ENCODE peak calls at places on chromosomes 7 and 10, in seven cellular contexts. J, B, K, Z, P, O and T are unnamed samples.

GRCh38 chr7:45223728-45224630 is 66.4 kb downstream of the RAMP3 start:
- DNase-seq in J (no peak), B (no peak), K (no peak), Z (no peak), P (no peak), O (no peak), T (no peak)

GRCh38 chr10:69318997-69319727 is 40.9 kb downstream of the HK1 start:
- DNase-seq in J (peak), B (no peak), K (no peak), Z (no peak), P (peak), O (peak), T (no peak)

GRCh38 chr7:47485640-47486435 is 96.1 kb downstream of the TNS3 start:
- DNase-seq in J (peak), B (no peak), K (no peak), Z (no peak), P (no peak), O (no peak), T (no peak)

GRCh38 chr10:79390551-79391229 is 43.4 kb downstream of the PPIF start:
- DNase-seq in J (peak), B (no peak), K (no peak), Z (no peak), P (no peak), O (no peak), T (no peak)

GRCh38 chr7:90409667-90410066 is 6.4 kb downstream of the CLDN12 start:
- DNase-seq in J (no peak), B (no peak), K (no peak), Z (no peak), P (no peak), O (no peak), T (no peak)

GRCh38 chr7:46725136-46725535 is 804.1 kb upstream of the IGFBP3 start:
- DNase-seq in J (no peak), B (no peak), K (no peak), Z (no peak), P (no peak), O (no peak), T (no peak)

GRCh38 chr7:45366432-45366831 is 207.7 kb upstream of the ADCY1 start:
- DNase-seq in J (no peak), B (no peak), K (no peak), Z (no peak), P (no peak), O (no peak), T (no peak)

GRCh38 chr7:105776986-105777910 is 99.2 kb downstream of the ATXN7L1 start:
- DNase-seq in J (no peak), B (peak), K (no peak), Z (no peak), P (peak), O (no peak), T (no peak)

GRCh38 chr7:87001214-87001613 is 58.2 kb downstream of the ELAPOR2 start:
- DNase-seq in J (no peak), B (no peak), K (no peak), Z (no peak), P (no peak), O (no peak), T (no peak)

GRCh38 chr7:138188290-138188858 is 112.1 kb downstream of the AKR1D1 start:
- DNase-seq in J (no peak), B (no peak), K (no peak), Z (no peak), P (no peak), O (no peak), T (no peak)